ENCODE peak calls at places on chromosome 11, in six cellular contexts. U is coronary artery; W is Kasumi-1; Y is thoracic aorta; E is GF-D8; P is activated CD4-positive, alpha-beta T cell treated with anti-CD3 and anti-CD28 coated beads for 24 hours. D is an unnamed sample.

GRCh38 chr11:83330303-83330702 is 44.1 kb upstream of the CCDC90B start:
- DNase-seq in U (no peak), W (no peak), Y (no peak), E (no peak), P (no peak), D (no peak)

GRCh38 chr11:3161720-3162409 is 3.2 kb downstream of the OSBPL5 start:
- DNase-seq in U (no peak), W (no peak), Y (no peak), E (no peak), P (no peak), D (no peak)

GRCh38 chr11:120034881-120035620 is 102.9 kb downstream of the TRIM29 start:
- DNase-seq in U (peak), W (no peak), Y (no peak), E (no peak), P (no peak), D (no peak)

GRCh38 chr11:70324354-70325115 is 54.0 kb downstream of the PPFIA1 start:
- DNase-seq in U (no peak), W (no peak), Y (no peak), E (no peak), P (no peak), D (no peak)

GRCh38 chr11:72648737-72649136 is 25.5 kb downstream of the PDE2A start:
- DNase-seq in U (no peak), W (no peak), Y (no peak), E (no peak), P (no peak), D (no peak)

GRCh38 chr11:96155627-96156378 is 187.2 kb downstream of the MAML2 start:
- DNase-seq in U (peak), W (peak), Y (peak), E (no peak), P (peak), D (no peak)

GRCh38 chr11:33194455-33194854 is 33.2 kb upstream of the CSTF3 start:
- DNase-seq in U (no peak), W (no peak), Y (no peak), E (no peak), P (no peak), D (no peak)

GRCh38 chr11:124895471-124895971 is 2.1 kb downstream of the ROBO4 start:
- DNase-seq in U (peak), W (no peak), Y (no peak), E (no peak), P (no peak), D (no peak)

GRCh38 chr11:124640660-124641059 is 18.0 kb downstream of the TBRG1 start:
- DNase-seq in U (no peak), W (no peak), Y (no peak), E (no peak), P (no peak), D (no peak)

GRCh38 chr11:34154059-34154875 is 48.8 kb downstream of the NAT10 start:
- DNase-seq in U (no peak), W (peak), Y (no peak), E (peak), P (no peak), D (no peak)

GRCh38 chr11:91800208-91800914 is 424.3 kb upstream of the FAT3 start:
- DNase-seq in U (no peak), W (no peak), Y (no peak), E (no peak), P (no peak), D (no peak)

GRCh38 chr11:13462928-13463778 is at the start of gene BTBD10:
- DNase-seq in U (peak), W (peak), Y (peak), E (peak), P (peak), D (peak)

GRCh38 chr11:26905368-26905767 is 88.5 kb upstream of the FIBIN start:
- DNase-seq in U (no peak), W (no peak), Y (no peak), E (no peak), P (no peak), D (no peak)

GRCh38 chr11:120055646-120056045 is 82.3 kb downstream of the TRIM29 start:
- DNase-seq in U (no peak), W (no peak), Y (no peak), E (no peak), P (no peak), D (no peak)

GRCh38 chr11:113447621-113448310 is 27.4 kb downstream of the DRD2 start:
- DNase-seq in U (no peak), W (no peak), Y (no peak), E (no peak), P (no peak), D (no peak)

GRCh38 chr11:121466063-121466794 is 13.5 kb upstream of the SORL1-AS1 start:
- DNase-seq in U (peak), W (peak), Y (peak), E (no peak), P (peak), D (peak)

GRCh38 chr11:123822591-123822990 is 16.4 kb upstream of the OR6M1 start:
- DNase-seq in U (no peak), W (no peak), Y (no peak), E (no peak), P (no peak), D (no peak)

GRCh38 chr11:35036642-35037041 is 102.3 kb upstream of the CD44 start:
- DNase-seq in U (no peak), W (peak), Y (no peak), E (no peak), P (no peak), D (no peak)

GRCh38 chr11:68009391-68010000 is 631 bp upstream of the ALDH3B1 start:
- DNase-seq in U (no peak), W (peak), Y (no peak), E (peak), P (no peak), D (no peak)

GRCh38 chr11:18394928-18395734 is 768 bp downstream of the LDHA start:
- DNase-seq in U (peak), W (no peak), Y (no peak), E (no peak), P (no peak), D (no peak)

GRCh38 chr11:11620251-11620965 is 1.4 kb downstream of the GALNT18 start:
- DNase-seq in U (peak), W (peak), Y (no peak), E (no peak), P (no peak), D (peak)

GRCh38 chr11:20668844-20669832 is at the start of gene NELL1:
- DNase-seq in U (no peak), W (peak), Y (no peak), E (no peak), P (no peak), D (no peak)

GRCh38 chr11:127451852-127452251 is 451.3 kb upstream of the KIRREL3 start:
- DNase-seq in U (no peak), W (no peak), Y (no peak), E (no peak), P (no peak), D (no peak)

GRCh38 chr11:69173925-69174591 is 18.3 kb downstream of the SMIM38 start:
- DNase-seq in U (no peak), W (no peak), Y (no peak), E (no peak), P (no peak), D (no peak)

GRCh38 chr11:111871693-111872161 is 346 bp upstream of the ALG9 start:
- DNase-seq in U (no peak), W (no peak), Y (no peak), E (no peak), P (no peak), D (no peak)

GRCh38 chr11:22668005-22668796 is 1.8 kb downstream of the GAS2 start:
- DNase-seq in U (no peak), W (no peak), Y (no peak), E (peak), P (no peak), D (no peak)

GRCh38 chr11:110991621-110992355 is 253.7 kb upstream of the POU2AF2 start:
- DNase-seq in U (no peak), W (no peak), Y (no peak), E (no peak), P (no peak), D (no peak)

GRCh38 chr11:91188484-91188883 is 965.6 kb upstream of the CHORDC1 start:
- DNase-seq in U (no peak), W (no peak), Y (no peak), E (no peak), P (no peak), D (no peak)